ENCODE peak calls at places on chromosome 4, in five cellular contexts. One of them, this sample, is unnamed.

GRCh38 chr4:98688416-98689290 is 30.2 kb upstream of the TSPAN5 start:
- DNase-seq in fibroblast of lung: peak
- DNase-seq in GM13977: no peak
- DNase-seq in activated CD8-positive, alpha-beta T cell treated with anti-CD3 and anti-CD28 coated beads for 36 hours: peak
- DNase-seq in nephron progenitor cell: no peak
- DNase-seq in this sample: no peak

GRCh38 chr4:600850-601515 is 24.4 kb upstream of the PDE6B start:
- DNase-seq in fibroblast of lung: no peak
- DNase-seq in nephron progenitor cell: no peak
- DNase-seq in GM13977: no peak
- DNase-seq in activated CD8-positive, alpha-beta T cell treated with anti-CD3 and anti-CD28 coated beads for 36 hours: peak
- DNase-seq in this sample: no peak

GRCh38 chr4:37884855-37885487 is 5.9 kb upstream of the TBC1D1 start:
- DNase-seq in activated CD8-positive, alpha-beta T cell treated with anti-CD3 and anti-CD28 coated beads for 36 hours: no peak
- DNase-seq in fibroblast of lung: peak
- DNase-seq in nephron progenitor cell: no peak
- DNase-seq in GM13977: no peak
- DNase-seq in this sample: no peak

GRCh38 chr4:116055857-116056827 is 942.7 kb upstream of the NDST4 start:
- DNase-seq in GM13977: peak
- DNase-seq in activated CD8-positive, alpha-beta T cell treated with anti-CD3 and anti-CD28 coated beads for 36 hours: no peak
- DNase-seq in nephron progenitor cell: no peak
- DNase-seq in fibroblast of lung: peak
- DNase-seq in this sample: no peak

GRCh38 chr4:12586607-12587006 is 897.5 kb downstream of the RAB28 start:
- DNase-seq in GM13977: no peak
- DNase-seq in fibroblast of lung: no peak
- DNase-seq in nephron progenitor cell: no peak
- DNase-seq in activated CD8-positive, alpha-beta T cell treated with anti-CD3 and anti-CD28 coated beads for 36 hours: no peak
- DNase-seq in this sample: no peak

GRCh38 chr4:124931050-124931449 is 218.5 kb upstream of the ANKRD50 start:
- DNase-seq in fibroblast of lung: peak
- DNase-seq in nephron progenitor cell: no peak
- DNase-seq in activated CD8-positive, alpha-beta T cell treated with anti-CD3 and anti-CD28 coated beads for 36 hours: no peak
- DNase-seq in GM13977: no peak
- DNase-seq in this sample: no peak

GRCh38 chr4:40055379-40055872 is 1.2 kb upstream of the N4BP2 start:
- DNase-seq in nephron progenitor cell: no peak
- DNase-seq in fibroblast of lung: no peak
- DNase-seq in activated CD8-positive, alpha-beta T cell treated with anti-CD3 and anti-CD28 coated beads for 36 hours: peak
- DNase-seq in GM13977: peak
- DNase-seq in this sample: no peak

GRCh38 chr4:145784036-145784435 is 104.1 kb downstream of the C4orf51 start:
- DNase-seq in activated CD8-positive, alpha-beta T cell treated with anti-CD3 and anti-CD28 coated beads for 36 hours: peak
- DNase-seq in GM13977: no peak
- DNase-seq in nephron progenitor cell: no peak
- DNase-seq in fibroblast of lung: no peak
- DNase-seq in this sample: no peak

GRCh38 chr4:1043658-1044468 is 32.4 kb downstream of the FGFRL1 start:
- DNase-seq in GM13977: no peak
- DNase-seq in nephron progenitor cell: peak
- DNase-seq in activated CD8-positive, alpha-beta T cell treated with anti-CD3 and anti-CD28 coated beads for 36 hours: peak
- DNase-seq in fibroblast of lung: peak
- DNase-seq in this sample: peak

GRCh38 chr4:158810487-158811215 is 41.8 kb downstream of the FNIP2 start:
- DNase-seq in GM13977: no peak
- DNase-seq in nephron progenitor cell: no peak
- DNase-seq in activated CD8-positive, alpha-beta T cell treated with anti-CD3 and anti-CD28 coated beads for 36 hours: peak
- DNase-seq in fibroblast of lung: peak
- DNase-seq in this sample: peak

GRCh38 chr4:87375719-87376291 is 15.2 kb downstream of the HSD17B11 start:
- DNase-seq in nephron progenitor cell: no peak
- DNase-seq in fibroblast of lung: peak
- DNase-seq in GM13977: no peak
- DNase-seq in activated CD8-positive, alpha-beta T cell treated with anti-CD3 and anti-CD28 coated beads for 36 hours: no peak
- DNase-seq in this sample: no peak

GRCh38 chr4:127965803-127966175 is 583 bp downstream of the ABHD18 start:
- DNase-seq in fibroblast of lung: peak
- DNase-seq in GM13977: peak
- DNase-seq in activated CD8-positive, alpha-beta T cell treated with anti-CD3 and anti-CD28 coated beads for 36 hours: peak
- DNase-seq in nephron progenitor cell: no peak
- DNase-seq in this sample: no peak

GRCh38 chr4:96293806-96294205 is 453.9 kb downstream of the PDHA2 start:
- DNase-seq in activated CD8-positive, alpha-beta T cell treated with anti-CD3 and anti-CD28 coated beads for 36 hours: no peak
- DNase-seq in nephron progenitor cell: no peak
- DNase-seq in GM13977: no peak
- DNase-seq in fibroblast of lung: no peak
- DNase-seq in this sample: no peak

GRCh38 chr4:5827108-5828004 is 65.5 kb downstream of the CRMP1 start:
- DNase-seq in GM13977: no peak
- DNase-seq in fibroblast of lung: peak
- DNase-seq in nephron progenitor cell: no peak
- DNase-seq in activated CD8-positive, alpha-beta T cell treated with anti-CD3 and anti-CD28 coated beads for 36 hours: no peak
- DNase-seq in this sample: no peak

GRCh38 chr4:86487738-86488137 is 106.4 kb upstream of the PTPN13 start:
- DNase-seq in nephron progenitor cell: no peak
- DNase-seq in activated CD8-positive, alpha-beta T cell treated with anti-CD3 and anti-CD28 coated beads for 36 hours: no peak
- DNase-seq in fibroblast of lung: no peak
- DNase-seq in GM13977: no peak
- DNase-seq in this sample: no peak

GRCh38 chr4:149409186-149410056 is 406.2 kb downstream of the IQCM start:
- DNase-seq in nephron progenitor cell: no peak
- DNase-seq in fibroblast of lung: peak
- DNase-seq in GM13977: no peak
- DNase-seq in activated CD8-positive, alpha-beta T cell treated with anti-CD3 and anti-CD28 coated beads for 36 hours: no peak
- DNase-seq in this sample: no peak

GRCh38 chr4:73653695-73654106 is 33.5 kb upstream of the RASSF6 start:
- DNase-seq in GM13977: peak
- DNase-seq in fibroblast of lung: peak
- DNase-seq in activated CD8-positive, alpha-beta T cell treated with anti-CD3 and anti-CD28 coated beads for 36 hours: peak
- DNase-seq in nephron progenitor cell: no peak
- DNase-seq in this sample: no peak
- TF ChIP-seq CTCF in GM13977: peak
- TF ChIP-seq CTCF in fibroblast of lung: peak
- TF ChIP-seq CTCF in activated CD8-positive, alpha-beta T cell treated with anti-CD3 and anti-CD28 coated beads for 36 hours: peak
- TF ChIP-seq CTCF in nephron progenitor cell: peak
- TF ChIP-seq CTCF in this sample: peak

GRCh38 chr4:103996637-103997036 is 276.9 kb upstream of the TACR3 start:
- DNase-seq in activated CD8-positive, alpha-beta T cell treated with anti-CD3 and anti-CD28 coated beads for 36 hours: no peak
- DNase-seq in nephron progenitor cell: peak
- DNase-seq in GM13977: peak
- DNase-seq in fibroblast of lung: peak
- DNase-seq in this sample: no peak

GRCh38 chr4:103998752-103999151 is 279.0 kb upstream of the TACR3 start:
- DNase-seq in nephron progenitor cell: no peak
- DNase-seq in activated CD8-positive, alpha-beta T cell treated with anti-CD3 and anti-CD28 coated beads for 36 hours: no peak
- DNase-seq in fibroblast of lung: no peak
- DNase-seq in GM13977: no peak
- DNase-seq in this sample: no peak

GRCh38 chr4:103996059-103996458 is 276.3 kb upstream of the TACR3 start:
- DNase-seq in fibroblast of lung: peak
- DNase-seq in nephron progenitor cell: no peak
- DNase-seq in GM13977: no peak
- DNase-seq in activated CD8-positive, alpha-beta T cell treated with anti-CD3 and anti-CD28 coated beads for 36 hours: no peak
- DNase-seq in this sample: no peak

GRCh38 chr4:103994059-103994458 is 274.3 kb upstream of the TACR3 start:
- DNase-seq in fibroblast of lung: no peak
- DNase-seq in activated CD8-positive, alpha-beta T cell treated with anti-CD3 and anti-CD28 coated beads for 36 hours: no peak
- DNase-seq in nephron progenitor cell: no peak
- DNase-seq in GM13977: no peak
- DNase-seq in this sample: no peak
- TF ChIP-seq CTCF in fibroblast of lung: no peak
- TF ChIP-seq CTCF in activated CD8-positive, alpha-beta T cell treated with anti-CD3 and anti-CD28 coated beads for 36 hours: no peak
- TF ChIP-seq CTCF in nephron progenitor cell: no peak
- TF ChIP-seq CTCF in GM13977: peak
- TF ChIP-seq CTCF in this sample: no peak

GRCh38 chr4:20423420-20423819 is 171.7 kb downstream of the SLIT2 start:
- DNase-seq in GM13977: no peak
- DNase-seq in fibroblast of lung: no peak
- DNase-seq in nephron progenitor cell: no peak
- DNase-seq in activated CD8-positive, alpha-beta T cell treated with anti-CD3 and anti-CD28 coated beads for 36 hours: no peak
- DNase-seq in this sample: no peak

GRCh38 chr4:20418865-20419451 is 167.3 kb downstream of the SLIT2 start:
- DNase-seq in GM13977: peak
- DNase-seq in activated CD8-positive, alpha-beta T cell treated with anti-CD3 and anti-CD28 coated beads for 36 hours: peak
- DNase-seq in fibroblast of lung: peak
- DNase-seq in nephron progenitor cell: no peak
- DNase-seq in this sample: no peak

GRCh38 chr4:20421586-20421985 is 169.9 kb downstream of the SLIT2 start:
- DNase-seq in activated CD8-positive, alpha-beta T cell treated with anti-CD3 and anti-CD28 coated beads for 36 hours: no peak
- DNase-seq in nephron progenitor cell: no peak
- DNase-seq in fibroblast of lung: no peak
- DNase-seq in GM13977: no peak
- DNase-seq in this sample: no peak

GRCh38 chr4:20420916-20421315 is 169.2 kb downstream of the SLIT2 start:
- DNase-seq in nephron progenitor cell: no peak
- DNase-seq in activated CD8-positive, alpha-beta T cell treated with anti-CD3 and anti-CD28 coated beads for 36 hours: no peak
- DNase-seq in GM13977: no peak
- DNase-seq in fibroblast of lung: no peak
- DNase-seq in this sample: no peak

DNA sequence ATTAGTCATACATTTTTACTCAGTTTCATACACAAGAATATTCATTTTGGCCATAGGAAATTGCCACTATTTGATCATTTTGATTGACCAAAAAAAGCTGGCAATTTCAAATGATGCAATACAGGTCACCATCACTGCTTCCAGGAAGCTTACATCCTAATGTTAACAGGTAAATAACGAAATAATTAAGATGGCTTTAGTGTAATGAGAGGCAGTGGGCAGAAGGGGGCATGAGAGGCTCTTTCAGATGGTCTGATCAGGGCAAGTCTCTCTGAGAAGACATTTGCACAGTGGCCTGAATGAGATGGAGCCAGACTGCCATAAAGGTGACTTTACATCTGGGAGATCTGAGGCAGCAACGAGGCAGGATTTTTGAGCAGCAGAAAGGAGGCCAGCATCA is 170.7 kb downstream of the SLIT2 start:
- DNase-seq in fibroblast of lung: peak
- DNase-seq in nephron progenitor cell: peak
- DNase-seq in activated CD8-positive, alpha-beta T cell treated with anti-CD3 and anti-CD28 coated beads for 36 hours: peak
- DNase-seq in GM13977: peak
- DNase-seq in this sample: no peak
- TF ChIP-seq CTCF in fibroblast of lung: peak
- TF ChIP-seq CTCF in nephron progenitor cell: peak
- TF ChIP-seq CTCF in activated CD8-positive, alpha-beta T cell treated with anti-CD3 and anti-CD28 coated beads for 36 hours: peak
- TF ChIP-seq CTCF in GM13977: peak
- TF ChIP-seq CTCF in this sample: peak

GRCh38 chr4:24791043-24791442 is 4.3 kb upstream of the SOD3 start:
- DNase-seq in fibroblast of lung: no peak
- DNase-seq in activated CD8-positive, alpha-beta T cell treated with anti-CD3 and anti-CD28 coated beads for 36 hours: no peak
- DNase-seq in GM13977: no peak
- DNase-seq in nephron progenitor cell: no peak
- DNase-seq in this sample: no peak

GRCh38 chr4:24792552-24792951 is 2.8 kb upstream of the SOD3 start:
- DNase-seq in fibroblast of lung: no peak
- DNase-seq in activated CD8-positive, alpha-beta T cell treated with anti-CD3 and anti-CD28 coated beads for 36 hours: no peak
- DNase-seq in nephron progenitor cell: no peak
- DNase-seq in GM13977: no peak
- DNase-seq in this sample: no peak

GRCh38 chr4:24794111-24794860 is 1.1 kb upstream of the SOD3 start:
- DNase-seq in GM13977: no peak
- DNase-seq in nephron progenitor cell: no peak
- DNase-seq in fibroblast of lung: peak
- DNase-seq in activated CD8-positive, alpha-beta T cell treated with anti-CD3 and anti-CD28 coated beads for 36 hours: no peak
- DNase-seq in this sample: no peak

GRCh38 chr4:24794916-24795665 is at the start of gene SOD3:
- DNase-seq in fibroblast of lung: peak
- DNase-seq in nephron progenitor cell: peak
- DNase-seq in GM13977: no peak
- DNase-seq in activated CD8-positive, alpha-beta T cell treated with anti-CD3 and anti-CD28 coated beads for 36 hours: no peak
- DNase-seq in this sample: no peak

DNA sequence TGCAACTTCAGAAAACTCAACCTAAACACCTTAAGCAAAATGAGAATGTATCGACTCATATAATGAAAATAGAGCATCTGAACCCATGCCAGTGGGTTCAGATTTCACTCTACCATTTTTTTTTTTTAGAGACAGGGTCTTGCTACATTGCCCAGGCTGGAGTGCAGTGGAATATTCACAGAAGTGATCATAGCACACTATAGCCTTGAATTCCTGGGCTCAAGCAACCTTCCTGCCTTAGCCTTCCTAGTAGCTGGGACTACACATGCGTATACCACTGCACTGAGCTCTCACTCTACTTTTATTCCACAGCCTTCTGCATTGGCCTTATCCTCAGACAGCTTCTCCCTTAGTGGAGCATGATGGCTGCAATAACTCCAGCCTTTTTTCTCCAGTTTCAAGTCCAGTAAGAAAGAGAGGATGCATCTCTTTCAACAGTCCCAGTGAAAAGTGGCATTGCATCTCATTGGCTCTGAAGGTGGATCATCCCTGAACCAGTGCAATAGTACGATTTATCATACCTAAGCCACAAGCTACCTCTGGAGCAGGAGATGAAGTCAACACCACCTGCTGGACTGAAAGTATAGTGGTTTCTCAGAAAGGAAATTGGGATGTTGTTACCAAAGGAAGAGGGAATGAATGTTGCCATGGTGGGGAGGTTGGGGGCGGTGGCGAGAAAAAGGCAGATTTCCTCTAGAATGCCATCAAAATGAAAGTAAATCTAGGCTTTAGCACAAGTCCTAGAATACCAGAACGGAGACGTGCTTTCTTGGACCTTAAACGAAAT is 2.0 kb upstream of the SOD3 start:
- DNase-seq in GM13977: no peak
- DNase-seq in fibroblast of lung: peak
- DNase-seq in nephron progenitor cell: no peak
- DNase-seq in activated CD8-positive, alpha-beta T cell treated with anti-CD3 and anti-CD28 coated beads for 36 hours: no peak
- DNase-seq in this sample: no peak
- TF ChIP-seq CTCF in GM13977: no peak
- TF ChIP-seq CTCF in fibroblast of lung: peak
- TF ChIP-seq CTCF in nephron progenitor cell: no peak
- TF ChIP-seq CTCF in activated CD8-positive, alpha-beta T cell treated with anti-CD3 and anti-CD28 coated beads for 36 hours: no peak
- TF ChIP-seq CTCF in this sample: no peak

DNA sequence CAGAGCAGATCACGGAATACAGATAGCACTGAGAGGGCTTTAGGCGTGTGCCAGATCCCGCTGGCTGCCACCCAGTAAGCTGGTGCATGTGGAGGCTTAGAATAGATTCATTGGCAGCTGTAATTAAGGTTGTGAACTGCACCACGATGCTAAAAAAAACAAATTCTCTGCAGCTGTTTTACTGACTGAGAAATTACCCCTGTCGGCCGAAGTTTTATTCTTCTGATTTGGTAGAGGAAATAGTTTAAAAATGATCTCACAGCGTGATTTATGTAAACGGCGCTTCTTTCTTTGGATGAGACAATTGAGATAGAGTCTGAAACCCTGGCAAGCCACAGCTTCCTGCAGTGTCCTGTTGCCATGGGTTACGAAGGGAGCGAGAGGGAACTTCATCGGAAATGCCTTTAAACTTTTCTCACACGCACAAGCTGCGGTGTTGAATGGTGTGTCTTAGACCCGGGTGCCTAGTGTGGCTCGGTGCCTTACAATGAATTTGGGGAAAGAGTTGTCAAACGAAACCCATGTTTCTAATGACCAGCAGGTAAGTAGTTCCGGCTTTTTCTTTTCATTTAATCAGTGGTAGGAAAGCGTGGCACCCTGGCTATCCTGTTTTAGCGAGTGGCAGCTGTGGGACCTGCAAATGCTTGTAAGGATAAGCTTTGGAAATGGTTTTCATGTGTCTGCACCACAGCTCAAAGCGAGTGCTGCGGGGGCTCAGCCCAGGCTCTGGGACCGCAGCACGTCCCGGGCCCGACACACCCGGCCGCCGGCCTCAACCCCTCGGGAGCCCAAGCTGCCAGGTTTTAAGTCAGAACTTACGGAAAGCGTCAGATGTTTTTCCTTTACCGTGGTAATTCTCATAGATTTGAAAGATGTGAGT is 71.7 kb upstream of the HGFAC start:
- DNase-seq in GM13977: no peak
- DNase-seq in fibroblast of lung: peak
- DNase-seq in nephron progenitor cell: no peak
- DNase-seq in activated CD8-positive, alpha-beta T cell treated with anti-CD3 and anti-CD28 coated beads for 36 hours: peak
- DNase-seq in this sample: peak
- TF ChIP-seq CTCF in GM13977: no peak
- TF ChIP-seq CTCF in fibroblast of lung: no peak
- TF ChIP-seq CTCF in nephron progenitor cell: no peak
- TF ChIP-seq CTCF in activated CD8-positive, alpha-beta T cell treated with anti-CD3 and anti-CD28 coated beads for 36 hours: no peak
- TF ChIP-seq CTCF in this sample: no peak

This sample was measured in CD14-positive monocyte.